ENCODE peak calls at places on chromosomes 2 and 18, in six cellular contexts. K is hippocampal formation, P is left cardiac atrium, R is amygdala, V is A172, S is neural progenitor cell. U is an unnamed sample.

GRCh38 chr2:39128919-39129391 is 8.1 kb upstream of the SOS1 start:
- DNase-seq in K (no peak), P (no peak), R (no peak), V (no peak), S (no peak), U (no peak)

GRCh38 chr2:109348645-109349554 is 219.9 kb downstream of the SH3RF3 start:
- DNase-seq in K (peak), P (no peak), R (no peak), V (no peak), S (no peak), U (no peak)

GRCh38 chr2:86226780-86227520 is 27.7 kb downstream of the MRPL35 start:
- DNase-seq in K (no peak), P (no peak), R (no peak), V (peak), S (no peak), U (no peak)

GRCh38 chr18:61609131-61609530 is 275.9 kb downstream of the CDH20 start:
- DNase-seq in K (no peak), P (no peak), R (no peak), V (no peak), S (no peak), U (no peak)

GRCh38 chr2:22855081-22855480 is 529.9 kb upstream of the KLHL29 start:
- DNase-seq in K (peak), P (no peak), R (peak), V (no peak), S (peak), U (no peak)

GRCh38 chr2:38274286-38275276 is 102.5 kb downstream of the ATL2 start:
- DNase-seq in K (peak), P (no peak), R (no peak), V (peak), S (peak), U (peak)

GRCh38 chr2:135744761-135745314 is 3.2 kb downstream of the UBXN4 start:
- DNase-seq in K (no peak), P (no peak), R (no peak), V (peak), S (peak), U (no peak)

GRCh38 chr2:172698041-172698863 is 37.4 kb upstream of the RAPGEF4 start:
- DNase-seq in K (peak), P (no peak), R (no peak), V (peak), S (no peak), U (no peak)

GRCh38 chr2:45954233-45954850 is 302.9 kb downstream of the PRKCE start:
- DNase-seq in K (no peak), P (no peak), R (no peak), V (no peak), S (no peak), U (no peak)

GRCh38 chr2:204019572-204020501 is 83.3 kb downstream of the ICOS start:
- DNase-seq in K (no peak), P (no peak), R (no peak), V (peak), S (no peak), U (no peak)

GRCh38 chr18:23205980-23206379 is 70.7 kb downstream of the CABLES1 start:
- DNase-seq in K (no peak), P (no peak), R (no peak), V (no peak), S (no peak), U (no peak)

U was measured in heart left ventricle.